ENCODE peak calls at places on chromosomes 7 and 10, in five cellular contexts. U, W, I, D and C are unnamed samples.

GRCh38 chr10:37872283-37872682 is 14.9 kb upstream of the ZNF248 start:
- DNase-seq in U (no peak), W (no peak), I (no peak), D (no peak), C (no peak)

GRCh38 chr10:47034511-47035051 is 123.4 kb downstream of the PTPN20 start:
- DNase-seq in U (no peak), W (no peak), I (peak; percentile 20), D (no peak), C (no peak)

GRCh38 chr10:113000454-113000853 is 50.4 kb downstream of the TCF7L2 start:
- DNase-seq in U (no peak), W (no peak), I (no peak), D (no peak), C (no peak)

GRCh38 chr7:98224701-98225181 is 13.5 kb downstream of the BHLHA15 start:
- DNase-seq in U (no peak), W (no peak), I (peak; percentile 43), D (no peak), C (no peak)

GRCh38 chr7:135911091-135911490 is 66.1 kb downstream of the MTPN start:
- DNase-seq in U (no peak), W (no peak), I (no peak), D (no peak), C (peak; percentile 26)

GRCh38 chr7:7792089-7792488 is 73.7 kb upstream of the RPA3 start:
- DNase-seq in U (no peak), W (no peak), I (no peak), D (no peak), C (no peak)

GRCh38 chr7:100682991-100683658 is 9.6 kb downstream of the GNB2 start:
- DNase-seq in U (no peak), W (no peak), I (peak; percentile 53), D (no peak), C (no peak)

GRCh38 chr10:83706952-83707582 is 432.2 kb upstream of the GHITM start:
- DNase-seq in U (no peak), W (no peak), I (no peak), D (no peak), C (no peak)

GRCh38 chr10:51564896-51565505 is 134.4 kb downstream of the CSTF2T start:
- DNase-seq in U (no peak), W (no peak), I (no peak), D (no peak), C (no peak)

GRCh38 chr10:26931223-26931622 is 70.5 kb upstream of the ABI1 start:
- DNase-seq in U (peak; percentile 32), W (no peak), I (no peak), D (no peak), C (peak; percentile 42)

GRCh38 chr10:133217800-133218589 is 12.0 kb upstream of the UTF1 start:
- DNase-seq in U (no peak), W (no peak), I (no peak), D (no peak), C (no peak)

GRCh38 chr10:46092523-46093195 is 46.6 kb upstream of the MSMB start:
- DNase-seq in U (peak; percentile 74), W (no peak), I (no peak), D (no peak), C (no peak)

GRCh38 chr7:39567294-39567693 is 1.1 kb downstream of the YAE1 start:
- DNase-seq in U (no peak), W (peak; percentile 32), I (no peak), D (no peak), C (no peak)

GRCh38 chr10:73433538-73433867 is at the start of gene MSS51:
- DNase-seq in U (no peak), W (no peak), I (no peak), D (no peak), C (no peak)

GRCh38 chr7:40299097-40299496 is 164.3 kb downstream of the SUGCT start:
- DNase-seq in U (no peak), W (peak; percentile 74), I (no peak), D (no peak), C (no peak)

GRCh38 chr7:129370812-129371211 is 63.4 kb upstream of the STRIP2 start:
- DNase-seq in U (no peak), W (peak; percentile 26), I (no peak), D (no peak), C (no peak)

GRCh38 chr7:150973571-150974451 is 4.3 kb downstream of the KCNH2 start:
- DNase-seq in U (peak; percentile 79), W (no peak), I (no peak), D (no peak), C (peak; percentile 26)

GRCh38 chr7:104883248-104883717 is 130.7 kb upstream of the KMT2E start:
- DNase-seq in U (no peak), W (no peak), I (no peak), D (no peak), C (no peak)

GRCh38 chr10:86480571-86480970 is 41.0 kb downstream of the WAPL start:
- DNase-seq in U (no peak), W (no peak), I (no peak), D (no peak), C (no peak)

GRCh38 chr10:48976208-48976607 is 36.6 kb upstream of the LRRC18 start:
- DNase-seq in U (no peak), W (peak; percentile 4), I (no peak), D (peak; percentile 18), C (no peak)

DNA sequence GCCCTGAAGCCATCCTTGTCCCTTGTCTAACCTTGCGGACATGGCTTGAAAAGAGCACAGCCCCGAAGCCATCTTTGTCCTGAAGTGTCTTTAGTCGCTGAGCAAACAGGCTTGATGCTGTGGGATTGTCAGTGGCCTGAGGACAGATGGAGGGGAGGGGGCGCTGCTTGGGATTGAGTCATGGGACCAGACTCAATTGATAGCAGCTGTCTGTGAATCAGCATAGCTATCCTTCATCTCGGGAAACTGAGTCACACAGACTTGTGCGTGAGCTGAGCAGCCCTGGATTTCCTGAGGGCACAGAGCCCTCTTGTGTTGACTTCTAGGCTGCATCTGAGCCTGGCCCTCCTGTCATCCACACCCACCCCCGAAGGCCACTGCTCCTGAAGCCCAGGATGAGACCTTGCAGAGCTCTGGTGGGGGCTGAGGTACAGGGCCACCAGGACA is 14.4 kb downstream of the MYO1G start:
- DNase-seq in U (no peak), W (peak; percentile 28), I (no peak), D (no peak), C (no peak)
- TF ChIP-seq POLR2A in U (no peak), W (no peak), I (no peak), D (no peak), C (no peak)

GRCh38 chr7:29196971-29197370 is 2.4 kb downstream of the CHN2 start:
- DNase-seq in U (no peak), W (no peak), I (no peak), D (no peak), C (no peak)
- H3K4me3 ChIP-seq in U (no peak overlapping the region), W (no peak overlapping the region), I (peak overlapping the region; percentile 85), D (no peak overlapping the region), C (peak overlapping the region; percentile 6)

DNA sequence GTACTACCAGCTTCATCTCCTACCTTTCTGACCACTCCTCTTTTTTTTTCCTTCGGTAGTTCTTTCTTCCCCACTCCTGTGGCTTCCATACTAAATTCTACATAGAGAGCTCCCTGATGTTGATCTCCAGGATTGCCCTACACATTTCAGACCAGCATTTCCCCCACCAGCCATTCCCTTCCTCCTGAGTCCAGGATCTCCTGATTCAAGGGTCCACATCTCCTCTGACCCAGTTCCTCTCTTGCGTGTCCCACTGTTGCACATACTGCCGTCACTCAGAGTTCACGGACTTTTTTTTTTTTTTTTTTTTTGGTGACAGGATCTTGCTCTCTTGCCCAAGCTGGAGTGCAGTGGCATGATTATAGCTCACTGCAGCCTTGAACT is 29.9 kb upstream of the ZRANB1 start:
- DNase-seq in U (no peak), W (no peak), I (no peak), D (no peak), C (no peak)
- TF ChIP-seq POLR2A in U (no peak), W (no peak), I (no peak), D (no peak), C (no peak)

GRCh38 chr7:158356454-158356853 is 231.2 kb downstream of the PTPRN2 start:
- DNase-seq in U (no peak), W (no peak), I (no peak), D (no peak), C (no peak)

GRCh38 chr7:158361326-158361946 is 226.2 kb downstream of the PTPRN2 start:
- DNase-seq in U (no peak), W (no peak), I (no peak), D (no peak), C (no peak)

GRCh38 chr7:158357106-158357897 is 230.3 kb downstream of the PTPRN2 start:
- DNase-seq in U (no peak), W (no peak), I (no peak), D (no peak), C (no peak)

GRCh38 chr7:158357898-158358821 is 229.5 kb downstream of the PTPRN2 start:
- DNase-seq in U (no peak), W (no peak), I (no peak), D (no peak), C (no peak)

DNA sequence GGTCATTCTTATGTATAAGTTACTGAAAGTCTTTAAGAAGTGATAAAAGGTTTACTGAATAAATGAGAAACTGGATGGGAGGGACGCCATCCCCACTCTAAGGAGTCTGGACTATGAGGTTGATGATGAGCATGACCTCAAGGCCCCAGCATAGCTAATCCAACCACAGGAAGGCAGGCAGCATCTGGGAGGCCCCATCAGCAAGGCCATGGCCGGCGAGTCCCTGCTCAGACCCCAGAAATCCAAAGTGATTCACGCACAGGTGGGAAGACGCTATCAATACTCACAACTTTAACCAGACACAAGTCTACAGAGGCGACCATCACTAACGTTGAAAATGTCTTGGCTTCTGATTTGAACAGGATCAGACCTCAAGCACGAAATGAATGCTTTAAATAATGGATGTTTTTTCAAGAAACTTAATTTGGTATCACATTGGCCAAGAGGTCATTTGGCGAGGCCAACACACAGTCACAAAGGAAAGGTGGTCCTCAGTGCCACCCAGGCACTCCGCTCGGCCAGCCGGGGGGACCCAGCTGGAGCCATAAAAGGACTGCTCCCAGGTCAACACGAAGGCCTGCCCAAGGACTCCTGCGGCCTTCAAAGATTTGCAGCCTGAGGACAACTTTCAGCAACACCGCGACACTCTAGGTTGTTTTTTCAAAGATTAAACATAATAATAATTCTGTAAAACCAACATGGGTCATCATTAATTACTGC is 228.5 kb downstream of the PTPRN2 start:
- DNase-seq in U (no peak), W (no peak), I (no peak), D (no peak), C (no peak)
- H3K4me3 ChIP-seq in U (no peak overlapping the region), W (no peak overlapping the region), I (no peak overlapping the region), D (no peak overlapping the region), C (no peak overlapping the region)

DNA sequence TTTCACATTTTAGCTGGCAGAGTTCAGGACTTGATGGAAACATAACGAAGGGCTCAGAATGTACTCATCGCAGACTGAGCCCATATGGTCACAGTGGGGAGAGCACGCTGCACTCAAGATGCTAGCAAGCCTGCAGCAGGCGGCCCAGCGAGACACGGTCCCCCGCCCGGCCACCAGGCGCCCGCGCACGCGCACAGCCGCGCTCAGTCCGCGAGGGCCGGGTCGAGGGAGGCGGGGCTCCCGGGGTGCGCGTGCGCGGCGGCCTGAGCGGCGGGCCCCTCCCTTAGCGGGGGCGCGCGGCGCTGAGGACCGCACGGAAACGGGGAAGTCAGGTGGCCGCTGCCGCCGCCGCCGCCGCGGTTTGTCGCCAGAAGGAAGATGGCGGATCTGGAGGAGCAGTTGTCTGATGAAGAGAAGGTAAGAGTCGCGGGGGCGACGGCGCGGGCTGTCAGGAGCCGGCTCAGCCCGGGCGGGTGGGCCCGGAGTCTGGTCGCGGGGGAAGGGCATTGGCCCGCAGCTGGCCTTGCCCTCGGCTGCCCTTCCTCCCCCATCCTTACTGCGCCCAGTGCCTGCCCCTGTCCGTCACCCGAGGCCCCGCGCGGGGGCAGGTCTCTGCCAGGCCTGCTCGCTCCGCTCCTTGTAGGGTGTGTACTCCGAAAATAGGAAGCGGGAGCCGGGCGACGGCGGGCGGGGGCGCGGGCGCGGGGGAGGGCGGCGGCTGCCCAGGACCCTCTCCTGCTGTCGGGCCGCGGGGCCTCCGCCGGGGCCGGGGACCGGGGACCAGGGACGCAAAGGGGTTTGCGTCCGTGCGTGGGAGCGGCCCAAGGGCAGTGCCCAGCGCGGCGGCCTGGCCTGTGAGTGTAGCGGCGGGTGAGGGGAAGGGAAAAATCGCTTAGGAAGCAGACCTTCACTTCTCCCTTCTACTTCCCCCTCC is at the start of gene CAPZA2:
- DNase-seq in U (peak; percentile 86), W (peak; percentile 85), I (peak; percentile 95), D (peak; percentile 75), C (peak; percentile 95)
- TF ChIP-seq POLR2A in U (peak; percentile 77), W (peak; percentile 90), I (peak; percentile 80), D (peak; percentile 94), C (no peak)